ENCODE peak calls at places on chromosomes 11 and 22, in nine cellular contexts. N is activated T-cell treated with anti-CD3 and anti-CD28 coated beads for 1 hour; L is T-helper 9 cell; F is HT1080; J is KG1; C is CD4-positive, CD25-positive, alpha-beta regulatory T cell; B is endothelial cell; U is kidney epithelial cell; Q is neural crest cell. O is an unnamed sample.

GRCh38 chr11:122267602-122268001 is 151.6 kb upstream of the BLID start:
- DNase-seq in N (no peak), L (no peak), F (peak), J (no peak), C (no peak), B (no peak), U (no peak), Q (no peak), O (no peak)

GRCh38 chr11:75031224-75031753 is 42.6 kb downstream of the NEU3 start:
- DNase-seq in N (no peak), L (no peak), F (peak), J (no peak), C (no peak), B (no peak), U (peak), Q (no peak), O (no peak)

GRCh38 chr11:128054323-128054910 is 532.9 kb downstream of the ETS1 start:
- DNase-seq in N (no peak), L (no peak), F (no peak), J (no peak), C (no peak), B (no peak), U (no peak), Q (no peak), O (no peak)

GRCh38 chr22:27381552-27381951 is 420.0 kb downstream of the MN1 start:
- DNase-seq in N (no peak), L (no peak), F (no peak), J (no peak), C (no peak), B (no peak), U (no peak), Q (no peak), O (no peak)

GRCh38 chr11:102620858-102621561 is 4.1 kb downstream of the MMP20 start:
- DNase-seq in N (no peak), L (no peak), F (peak), J (no peak), C (no peak), B (no peak), U (no peak), Q (no peak), O (no peak)

GRCh38 chr11:77093056-77093891 is 9.4 kb upstream of the OMP start:
- DNase-seq in N (no peak), L (no peak), F (no peak), J (no peak), C (no peak), B (no peak), U (no peak), Q (no peak), O (no peak)

GRCh38 chr22:46245515-46245914 is 4.6 kb downstream of the CDPF1 start:
- DNase-seq in N (no peak), L (no peak), F (no peak), J (no peak), C (no peak), B (no peak), U (no peak), Q (no peak), O (no peak)

GRCh38 chr11:44104472-44105294 is 9.2 kb downstream of the EXT2 start:
- DNase-seq in N (no peak), L (no peak), F (no peak), J (no peak), C (no peak), B (peak), U (no peak), Q (no peak), O (no peak)

GRCh38 chr11:75706260-75706729 is 11.3 kb upstream of the MOGAT2 start:
- DNase-seq in N (peak), L (peak), F (peak), J (peak), C (peak), B (peak), U (no peak), Q (peak), O (peak)

GRCh38 chr11:57230797-57231538 is 6.1 kb downstream of the APLNR start:
- DNase-seq in N (no peak), L (no peak), F (no peak), J (no peak), C (no peak), B (no peak), U (no peak), Q (no peak), O (no peak)

GRCh38 chr11:70646272-70647049 is 248.1 kb downstream of the CTTN start:
- DNase-seq in N (no peak), L (no peak), F (no peak), J (no peak), C (no peak), B (no peak), U (no peak), Q (no peak), O (no peak)

GRCh38 chr11:69152748-69153446 is 2.8 kb upstream of the SMIM38 start:
- DNase-seq in N (no peak), L (no peak), F (no peak), J (no peak), C (no peak), B (no peak), U (no peak), Q (no peak), O (no peak)

GRCh38 chr11:103920449-103920848 is 116.0 kb upstream of the DDI1 start:
- DNase-seq in N (no peak), L (no peak), F (peak), J (no peak), C (no peak), B (no peak), U (peak), Q (no peak), O (no peak)

GRCh38 chr11:447923-448731 is 2.0 kb upstream of the PTDSS2 start:
- DNase-seq in N (peak), L (peak), F (peak), J (peak), C (peak), B (peak), U (peak), Q (peak), O (peak)

GRCh38 chr11:110134120-110134519 is 40.9 kb downstream of the ZC3H12C start:
- DNase-seq in N (no peak), L (no peak), F (no peak), J (no peak), C (no peak), B (no peak), U (no peak), Q (peak), O (no peak)

GRCh38 chr11:2930705-2931415 is 1.6 kb upstream of the PHLDA2 start:
- DNase-seq in N (no peak), L (no peak), F (peak), J (no peak), C (no peak), B (peak), U (no peak), Q (no peak), O (peak)

GRCh38 chr11:33942954-33943353 is 51.1 kb upstream of the LMO2 start:
- DNase-seq in N (no peak), L (no peak), F (peak), J (no peak), C (no peak), B (no peak), U (no peak), Q (no peak), O (no peak)

GRCh38 chr11:67270256-67271211 is 4.3 kb downstream of the GRK2 start:
- DNase-seq in N (no peak), L (no peak), F (no peak), J (peak), C (no peak), B (peak), U (peak), Q (no peak), O (no peak)

GRCh38 chr22:26887456-26887855 is 230.1 kb downstream of the MIAT start:
- DNase-seq in N (no peak), L (no peak), F (peak), J (no peak), C (no peak), B (no peak), U (peak), Q (no peak), O (no peak)

GRCh38 chr11:116276051-116277044 is 496.4 kb downstream of the BUD13 start:
- DNase-seq in N (peak), L (peak), F (peak), J (peak), C (peak), B (peak), U (peak), Q (peak), O (peak)

GRCh38 chr11:27124514-27125264 is 84.1 kb downstream of the BBOX1 start:
- DNase-seq in N (no peak), L (no peak), F (no peak), J (no peak), C (no peak), B (no peak), U (no peak), Q (no peak), O (no peak)

GRCh38 chr22:31350410-31350863 is 4.3 kb upstream of the PATZ1 start:
- DNase-seq in N (no peak), L (no peak), F (peak), J (no peak), C (no peak), B (no peak), U (no peak), Q (no peak), O (no peak)

GRCh38 chr11:106426696-106427095 is 349.2 kb downstream of the AASDHPPT start:
- DNase-seq in N (no peak), L (no peak), F (no peak), J (no peak), C (no peak), B (no peak), U (no peak), Q (no peak), O (no peak)

GRCh38 chr11:123588117-123588815 is 66.2 kb downstream of the SCN3B start:
- DNase-seq in N (no peak), L (no peak), F (no peak), J (no peak), C (no peak), B (no peak), U (no peak), Q (no peak), O (peak)

GRCh38 chr11:112613051-112613972 is 347.9 kb upstream of the NCAM1 start:
- DNase-seq in N (no peak), L (no peak), F (peak), J (no peak), C (no peak), B (no peak), U (no peak), Q (no peak), O (no peak)

GRCh38 chr22:29306830-29307657 is 594 bp downstream of the GAS2L1 start:
- DNase-seq in N (no peak), L (peak), F (peak), J (no peak), C (no peak), B (peak), U (no peak), Q (peak), O (peak)

GRCh38 chr22:25650834-25651233 is 86.4 kb downstream of the GRK3 start:
- DNase-seq in N (no peak), L (no peak), F (no peak), J (peak), C (no peak), B (no peak), U (no peak), Q (no peak), O (no peak)

GRCh38 chr11:12430912-12431311 is 53.5 kb downstream of the PARVA start:
- DNase-seq in N (no peak), L (no peak), F (peak), J (no peak), C (no peak), B (no peak), U (peak), Q (no peak), O (no peak)

GRCh38 chr11:134762248-134763029 is 350.4 kb upstream of the B3GAT1 start:
- DNase-seq in N (no peak), L (no peak), F (no peak), J (no peak), C (no peak), B (peak), U (no peak), Q (no peak), O (no peak)

GRCh38 chr11:563812-564578 is 3.2 kb downstream of the RASSF7 start:
- DNase-seq in N (no peak), L (no peak), F (no peak), J (no peak), C (no peak), B (no peak), U (no peak), Q (no peak), O (peak)

GRCh38 chr11:131609317-131609716 is 238.9 kb downstream of the NTM start:
- DNase-seq in N (no peak), L (no peak), F (peak), J (peak), C (no peak), B (no peak), U (peak), Q (no peak), O (no peak)

GRCh38 chr22:37282385-37282677 is at the start of gene CYTH4:
- DNase-seq in N (peak), L (peak), F (peak), J (no peak), C (peak), B (no peak), U (no peak), Q (no peak), O (no peak)

GRCh38 chr22:31393890-31394289 is 5.5 kb upstream of the DRG1 start:
- DNase-seq in N (no peak), L (no peak), F (no peak), J (no peak), C (no peak), B (no peak), U (no peak), Q (no peak), O (no peak)

GRCh38 chr22:29382575-29383328 is 5.6 kb downstream of the AP1B1 start:
- DNase-seq in N (no peak), L (no peak), F (no peak), J (no peak), C (no peak), B (no peak), U (no peak), Q (no peak), O (peak)

GRCh38 chr11:17986007-17986710 is 26.7 kb downstream of the SERGEF start:
- DNase-seq in N (no peak), L (no peak), F (peak), J (no peak), C (no peak), B (no peak), U (no peak), Q (no peak), O (no peak)

O was measured in Caco-2.